ENCODE peak calls at places on chromosome X, in nine cellular contexts. One of them, this sample, is unnamed.

GRCh38 chrX:68018248-68019203 is 414.8 kb downstream of the OPHN1 start:
- DNase-seq in T-helper 17 cell: no peak
- DNase-seq in NCI-H510A: no peak
- DNase-seq in AG04449: no peak
- DNase-seq in stimulated activated CD8-positive, alpha-beta memory T cell treated with anti-CD3 and anti-CD28 coated beads, Interleukin-2, amount 100 ng/mL, for 48 hours: no peak
- DNase-seq in ACHN: peak
- DNase-seq in T follicular helper cell: no peak
- DNase-seq in smooth muscle cell of the brain vasculature: no peak
- DNase-seq in aorta: peak
- DNase-seq in this sample: no peak

GRCh38 chrX:53241558-53241957 is 16.6 kb upstream of the KDM5C start:
- DNase-seq in stimulated activated CD8-positive, alpha-beta memory T cell treated with anti-CD3 and anti-CD28 coated beads, Interleukin-2, amount 100 ng/mL, for 48 hours: no peak
- DNase-seq in smooth muscle cell of the brain vasculature: no peak
- DNase-seq in AG04449: no peak
- DNase-seq in NCI-H510A: no peak
- DNase-seq in T follicular helper cell: no peak
- DNase-seq in aorta: no peak
- DNase-seq in ACHN: no peak
- DNase-seq in T-helper 17 cell: no peak
- DNase-seq in this sample: no peak

GRCh38 chrX:20063153-20063552 is 53.6 kb downstream of the MAP7D2 start:
- DNase-seq in AG04449: no peak
- DNase-seq in smooth muscle cell of the brain vasculature: no peak
- DNase-seq in NCI-H510A: no peak
- DNase-seq in aorta: no peak
- DNase-seq in T-helper 17 cell: no peak
- DNase-seq in T follicular helper cell: no peak
- DNase-seq in ACHN: no peak
- DNase-seq in stimulated activated CD8-positive, alpha-beta memory T cell treated with anti-CD3 and anti-CD28 coated beads, Interleukin-2, amount 100 ng/mL, for 48 hours: no peak
- DNase-seq in this sample: no peak

GRCh38 chrX:13216139-13216538 is 103.7 kb downstream of the ATXN3L start:
- DNase-seq in AG04449: no peak
- DNase-seq in T follicular helper cell: no peak
- DNase-seq in NCI-H510A: no peak
- DNase-seq in ACHN: no peak
- DNase-seq in smooth muscle cell of the brain vasculature: no peak
- DNase-seq in aorta: no peak
- DNase-seq in T-helper 17 cell: no peak
- DNase-seq in stimulated activated CD8-positive, alpha-beta memory T cell treated with anti-CD3 and anti-CD28 coated beads, Interleukin-2, amount 100 ng/mL, for 48 hours: no peak
- DNase-seq in this sample: no peak

GRCh38 chrX:154719132-154719675 is 31.7 kb downstream of the GAB3 start:
- DNase-seq in NCI-H510A: no peak
- DNase-seq in ACHN: no peak
- DNase-seq in aorta: no peak
- DNase-seq in stimulated activated CD8-positive, alpha-beta memory T cell treated with anti-CD3 and anti-CD28 coated beads, Interleukin-2, amount 100 ng/mL, for 48 hours: no peak
- DNase-seq in T-helper 17 cell: peak
- DNase-seq in T follicular helper cell: no peak
- DNase-seq in AG04449: no peak
- DNase-seq in smooth muscle cell of the brain vasculature: no peak
- DNase-seq in this sample: no peak

GRCh38 chrX:45232139-45232538 is 31.5 kb upstream of the DIPK2B start:
- DNase-seq in NCI-H510A: no peak
- DNase-seq in AG04449: no peak
- DNase-seq in stimulated activated CD8-positive, alpha-beta memory T cell treated with anti-CD3 and anti-CD28 coated beads, Interleukin-2, amount 100 ng/mL, for 48 hours: no peak
- DNase-seq in T follicular helper cell: no peak
- DNase-seq in ACHN: no peak
- DNase-seq in smooth muscle cell of the brain vasculature: no peak
- DNase-seq in T-helper 17 cell: no peak
- DNase-seq in aorta: no peak
- DNase-seq in this sample: no peak

GRCh38 chrX:140733766-140734342 is 24.3 kb downstream of the LINC00632 start:
- DNase-seq in aorta: no peak
- DNase-seq in T-helper 17 cell: no peak
- DNase-seq in stimulated activated CD8-positive, alpha-beta memory T cell treated with anti-CD3 and anti-CD28 coated beads, Interleukin-2, amount 100 ng/mL, for 48 hours: no peak
- DNase-seq in AG04449: no peak
- DNase-seq in smooth muscle cell of the brain vasculature: no peak
- DNase-seq in ACHN: peak
- DNase-seq in NCI-H510A: no peak
- DNase-seq in T follicular helper cell: no peak
- DNase-seq in this sample: no peak

GRCh38 chrX:151478052-151478451 is 81.0 kb downstream of the VMA21 start:
- DNase-seq in ACHN: no peak
- DNase-seq in T follicular helper cell: no peak
- DNase-seq in T-helper 17 cell: no peak
- DNase-seq in aorta: no peak
- DNase-seq in stimulated activated CD8-positive, alpha-beta memory T cell treated with anti-CD3 and anti-CD28 coated beads, Interleukin-2, amount 100 ng/mL, for 48 hours: no peak
- DNase-seq in NCI-H510A: no peak
- DNase-seq in smooth muscle cell of the brain vasculature: no peak
- DNase-seq in AG04449: no peak
- DNase-seq in this sample: no peak

GRCh38 chrX:9835585-9836210 is 49.5 kb downstream of the SHROOM2 start:
- DNase-seq in AG04449: no peak
- DNase-seq in stimulated activated CD8-positive, alpha-beta memory T cell treated with anti-CD3 and anti-CD28 coated beads, Interleukin-2, amount 100 ng/mL, for 48 hours: no peak
- DNase-seq in T follicular helper cell: no peak
- DNase-seq in aorta: no peak
- DNase-seq in NCI-H510A: no peak
- DNase-seq in smooth muscle cell of the brain vasculature: no peak
- DNase-seq in ACHN: no peak
- DNase-seq in T-helper 17 cell: no peak
- DNase-seq in this sample: no peak

GRCh38 chrX:58025979-58026378 is 115.7 kb upstream of the ZXDA start:
- DNase-seq in NCI-H510A: no peak
- DNase-seq in AG04449: no peak
- DNase-seq in aorta: no peak
- DNase-seq in T-helper 17 cell: no peak
- DNase-seq in smooth muscle cell of the brain vasculature: no peak
- DNase-seq in T follicular helper cell: peak
- DNase-seq in ACHN: peak
- DNase-seq in stimulated activated CD8-positive, alpha-beta memory T cell treated with anti-CD3 and anti-CD28 coated beads, Interleukin-2, amount 100 ng/mL, for 48 hours: no peak
- DNase-seq in this sample: peak

GRCh38 chrX:12615061-12615460 is 176.2 kb upstream of the PRPS2 start:
- DNase-seq in aorta: no peak
- DNase-seq in AG04449: no peak
- DNase-seq in NCI-H510A: no peak
- DNase-seq in smooth muscle cell of the brain vasculature: no peak
- DNase-seq in T follicular helper cell: no peak
- DNase-seq in T-helper 17 cell: no peak
- DNase-seq in ACHN: no peak
- DNase-seq in stimulated activated CD8-positive, alpha-beta memory T cell treated with anti-CD3 and anti-CD28 coated beads, Interleukin-2, amount 100 ng/mL, for 48 hours: no peak
- DNase-seq in this sample: no peak

GRCh38 chrX:25013593-25014365 is 2.0 kb downstream of the ARX start:
- DNase-seq in aorta: no peak
- DNase-seq in T follicular helper cell: no peak
- DNase-seq in stimulated activated CD8-positive, alpha-beta memory T cell treated with anti-CD3 and anti-CD28 coated beads, Interleukin-2, amount 100 ng/mL, for 48 hours: no peak
- DNase-seq in NCI-H510A: no peak
- DNase-seq in smooth muscle cell of the brain vasculature: no peak
- DNase-seq in ACHN: no peak
- DNase-seq in T-helper 17 cell: no peak
- DNase-seq in AG04449: no peak
- DNase-seq in this sample: no peak

GRCh38 chrX:116276191-116276700 is 105.7 kb downstream of the AGTR2 start:
- DNase-seq in T-helper 17 cell: no peak
- DNase-seq in smooth muscle cell of the brain vasculature: peak
- DNase-seq in AG04449: no peak
- DNase-seq in stimulated activated CD8-positive, alpha-beta memory T cell treated with anti-CD3 and anti-CD28 coated beads, Interleukin-2, amount 100 ng/mL, for 48 hours: no peak
- DNase-seq in ACHN: no peak
- DNase-seq in T follicular helper cell: no peak
- DNase-seq in aorta: no peak
- DNase-seq in NCI-H510A: no peak
- DNase-seq in this sample: no peak

GRCh38 chrX:69741706-69742105 is 125.8 kb downstream of the EDA start:
- DNase-seq in T-helper 17 cell: no peak
- DNase-seq in stimulated activated CD8-positive, alpha-beta memory T cell treated with anti-CD3 and anti-CD28 coated beads, Interleukin-2, amount 100 ng/mL, for 48 hours: no peak
- DNase-seq in NCI-H510A: no peak
- DNase-seq in AG04449: no peak
- DNase-seq in T follicular helper cell: no peak
- DNase-seq in ACHN: no peak
- DNase-seq in smooth muscle cell of the brain vasculature: no peak
- DNase-seq in aorta: no peak
- DNase-seq in this sample: no peak